ENCODE peak calls at places on chromosome 14, in six cellular contexts. Q is heart left ventricle, X is mesendoderm, I is A673, A is left ventricle myocardium inferior, C is stomach. G is an unnamed sample.

GRCh38 chr14:94173471-94173884 is 644 bp upstream of the PPP4R4 start:
- DNase-seq in Q (no peak), X (no peak), I (peak; percentile 3), A (no peak), C (no peak), G (no peak)

GRCh38 chr14:95183082-95183481 is 25.8 kb upstream of the DICER1 start:
- DNase-seq in Q (no peak), X (no peak), I (no peak), A (no peak), C (no peak), G (no peak)

GRCh38 chr14:94598816-94599655 is 13.2 kb upstream of the SERPINA3 start:
- DNase-seq in Q (peak; percentile 62), X (peak; percentile 76), I (peak; percentile 39), A (peak; percentile 61), C (peak; percentile 71), G (peak; percentile 76)

GRCh38 chr14:81625343-81625742 is 91.7 kb upstream of the SEL1L start:
- DNase-seq in Q (no peak), X (peak; percentile 44), I (peak; percentile 49), A (no peak), C (no peak), G (no peak)

GRCh38 chr14:23494223-23494622 is 24.7 kb downstream of the NGDN start:
- DNase-seq in Q (no peak), X (peak; percentile 98), I (peak; percentile 69), A (no peak), C (no peak), G (no peak)

GRCh38 chr14:24843494-24843893 is 206.5 kb downstream of the STXBP6 start:
- DNase-seq in Q (no peak), X (no peak), I (no peak), A (no peak), C (no peak), G (no peak)

GRCh38 chr14:57748279-57748678 is 117.6 kb downstream of the SLC35F4 start:
- DNase-seq in Q (no peak), X (no peak), I (no peak), A (no peak), C (no peak), G (no peak)

GRCh38 chr14:22532345-22533056 is 56.5 kb downstream of the DAD1 start:
- DNase-seq in Q (no peak), X (no peak), I (no peak), A (no peak), C (no peak), G (no peak)

GRCh38 chr14:56342419-56342901 is 224.2 kb downstream of the PELI2 start:
- DNase-seq in Q (no peak), X (no peak), I (no peak), A (no peak), C (no peak), G (no peak)

GRCh38 chr14:89750909-89751502 is 203.5 kb downstream of the EFCAB11 start:
- DNase-seq in Q (no peak), X (no peak), I (no peak), A (no peak), C (no peak), G (no peak)

GRCh38 chr14:22768947-22769346 is 2.5 kb downstream of the OXA1L start:
- DNase-seq in Q (no peak), X (no peak), I (no peak), A (no peak), C (no peak), G (no peak)

GRCh38 chr14:50272498-50272897 is 39.5 kb downstream of the L2HGDH start:
- DNase-seq in Q (no peak), X (no peak), I (no peak), A (no peak), C (no peak), G (no peak)

GRCh38 chr14:49306152-49306751 is 279.9 kb downstream of the RPS29 start:
- DNase-seq in Q (no peak), X (peak; percentile 44), I (peak; percentile 42), A (no peak), C (no peak), G (no peak)

GRCh38 chr14:54085137-54085810 is 128.6 kb upstream of the BMP4 start:
- DNase-seq in Q (no peak), X (no peak), I (no peak), A (no peak), C (no peak), G (no peak)

GRCh38 chr14:96363751-96364336 is 518 bp downstream of the GSKIP start:
- DNase-seq in Q (peak; percentile 28), X (peak; percentile 77), I (peak; percentile 28), A (no peak), C (peak; percentile 67), G (peak; percentile 74)

GRCh38 chr14:39246618-39247017 is 12.9 kb downstream of the MIA2 start:
- DNase-seq in Q (no peak), X (no peak), I (no peak), A (no peak), C (no peak), G (no peak)

GRCh38 chr14:96060161-96060933 is 21.2 kb downstream of the C14orf132 start:
- DNase-seq in Q (no peak), X (no peak), I (no peak), A (no peak), C (no peak), G (no peak)

GRCh38 chr14:83463500-83464098 is 1929.9 kb upstream of the SEL1L start:
- DNase-seq in Q (no peak), X (peak; percentile 75), I (peak; percentile 87), A (no peak), C (peak; percentile 29), G (no peak)

GRCh38 chr14:104957146-104958113 is 20.7 kb downstream of the AHNAK2 start:
- DNase-seq in Q (peak; percentile 8), X (no peak), I (no peak), A (peak; percentile 9), C (no peak), G (no peak)

GRCh38 chr14:103629503-103630121 is 601 bp downstream of the KLC1 start:
- DNase-seq in Q (peak; percentile 78), X (peak; percentile 56), I (peak; percentile 46), A (peak; percentile 70), C (peak; percentile 55), G (peak; percentile 82)

GRCh38 chr14:95727084-95727700 is 13.3 kb upstream of the TCL1A start:
- DNase-seq in Q (no peak), X (no peak), I (no peak), A (no peak), C (no peak), G (no peak)

GRCh38 chr14:93059917-93060545 is 55.7 kb downstream of the ITPK1 start:
- DNase-seq in Q (no peak), X (peak; percentile 64), I (no peak), A (no peak), C (no peak), G (no peak)

GRCh38 chr14:55451398-55451797 is 11.0 kb upstream of the TBPL2 start:
- DNase-seq in Q (no peak), X (no peak), I (no peak), A (no peak), C (no peak), G (no peak)

GRCh38 chr14:28780843-28781503 is 14.4 kb downstream of the FOXG1 start:
- DNase-seq in Q (no peak), X (peak; percentile 76), I (no peak), A (no peak), C (no peak), G (no peak)

GRCh38 chr14:28785096-28785952 is 18.7 kb downstream of the FOXG1 start:
- DNase-seq in Q (no peak), X (peak; percentile 87), I (peak; percentile 35), A (no peak), C (no peak), G (no peak)

GRCh38 chr14:28783593-28784143 is 17.1 kb downstream of the FOXG1 start:
- DNase-seq in Q (no peak), X (no peak), I (no peak), A (no peak), C (no peak), G (no peak)

GRCh38 chr14:28779416-28779941 is 12.9 kb downstream of the FOXG1 start:
- DNase-seq in Q (no peak), X (no peak), I (no peak), A (no peak), C (no peak), G (no peak)

DNA sequence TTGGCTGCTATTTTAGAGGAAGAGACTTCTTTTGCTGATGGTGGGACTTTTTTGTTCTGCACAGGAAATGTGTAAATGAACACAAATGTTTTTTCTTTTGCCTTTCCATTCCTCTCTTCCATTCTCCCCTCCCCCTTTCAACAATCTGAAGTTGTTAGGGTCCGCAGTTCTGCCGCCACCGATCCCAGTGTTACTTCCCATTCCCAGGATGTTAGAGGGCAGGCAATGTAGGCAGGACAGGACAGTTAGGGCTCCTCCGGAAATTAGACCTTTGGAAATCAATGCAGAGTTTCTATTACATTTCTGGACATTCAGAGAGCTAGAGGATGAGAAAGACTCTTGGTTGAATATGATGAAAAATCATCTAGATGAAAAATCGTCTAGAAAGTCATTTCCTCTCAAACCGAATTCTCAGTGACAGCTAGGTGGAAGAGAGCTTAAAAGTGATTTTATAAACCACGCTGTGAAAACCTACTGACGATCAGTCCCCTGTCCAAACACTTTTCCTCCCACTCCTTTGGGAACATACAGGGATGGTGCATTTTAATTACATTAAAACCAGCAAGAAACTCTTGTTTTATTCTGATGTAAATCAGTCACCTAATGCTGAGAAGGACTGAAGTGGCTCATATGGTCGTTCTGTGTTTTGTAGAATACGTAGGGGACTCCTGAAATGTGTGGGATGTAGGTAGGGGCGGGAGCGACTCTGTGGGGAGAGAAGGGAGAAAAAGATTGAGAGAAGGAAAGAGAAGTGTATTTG is 17.9 kb downstream of the FOXG1 start:
- DNase-seq in Q (no peak), X (no peak), I (no peak), A (no peak), C (no peak), G (no peak)
- H3K27me3 ChIP-seq in Q (peaks cover 50% of the 10 kb centered on the region), X (peaks cover 22% of the 10 kb centered on the region), I (peaks cover 82% of the 10 kb centered on the region), A (peaks cover 93% of the 10 kb centered on the region), C (peaks cover 83% of the 10 kb centered on the region), G (peaks cover 73% of the 10 kb centered on the region)

GRCh38 chr14:68628605-68629310 is 164.1 kb downstream of the ZFP36L1 start:
- DNase-seq in Q (no peak), X (peak; percentile 87), I (no peak), A (no peak), C (peak; percentile 79), G (no peak)
- H3K27ac ChIP-seq in Q (no peak overlapping the region), X (no peak overlapping the region), I (no peak overlapping the region), A (peak overlapping the region; percentile 86), C (peak overlapping the region; percentile 88), G (peak overlapping the region; percentile 89)

DNA sequence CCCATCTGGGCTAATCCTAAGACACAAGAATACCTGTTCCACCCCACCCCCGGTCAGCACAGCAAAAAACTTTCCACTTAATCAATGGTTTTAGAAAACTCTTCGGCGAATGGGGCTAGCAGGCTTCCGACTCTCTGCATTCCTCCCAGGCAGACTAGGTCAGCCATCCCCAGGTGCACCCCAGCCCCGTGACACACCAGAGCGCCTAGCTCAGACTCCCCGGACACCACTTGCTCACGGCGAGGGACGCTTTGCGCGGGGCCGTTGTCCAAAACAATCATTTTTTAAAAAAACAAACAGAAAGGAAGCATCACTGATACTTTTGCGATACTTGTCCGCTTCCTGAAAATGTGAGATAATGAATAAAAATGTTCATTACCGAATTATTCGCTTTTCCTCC is 73.3 kb downstream of the BCL11B start:
- DNase-seq in Q (no peak), X (no peak), I (no peak), A (no peak), C (no peak), G (no peak)
- H3K27me3 ChIP-seq in Q (peaks cover 5% of the 10 kb centered on the region), X (no peaks in the 10 kb centered on the region), I (no peaks in the 10 kb centered on the region), A (peaks cover 21% of the 10 kb centered on the region), C (peaks cover 10% of the 10 kb centered on the region), G (no peaks in the 10 kb centered on the region)

GRCh38 chr14:100691395-100692025 is 35.2 kb upstream of the DLK1 start:
- DNase-seq in Q (no peak), X (no peak), I (peak; percentile 41), A (no peak), C (no peak), G (no peak)
- H3K27ac ChIP-seq in Q (no peak overlapping the region), X (no peak overlapping the region), I (no peak overlapping the region), A (no peak overlapping the region), C (no peak overlapping the region), G (no peak overlapping the region)